ENCODE peak calls at places on chromosomes 11 and 22, in four cellular contexts. One of them, this sample, is unnamed.

GRCh38 chr22:40666151-40666848 is 13.0 kb upstream of the MCHR1 start:
- DNase-seq in A549: no peak
- DNase-seq in neural progenitor cell: no peak
- DNase-seq in tibial artery: peak
- DNase-seq in this sample: peak

GRCh38 chr11:74746868-74747267 is 1.8 kb upstream of the RNF169 start:
- DNase-seq in neural progenitor cell: no peak
- DNase-seq in A549: no peak
- DNase-seq in tibial artery: no peak
- DNase-seq in this sample: no peak

GRCh38 chr22:27195104-27195503 is 537.7 kb downstream of the MIAT start:
- DNase-seq in A549: no peak
- DNase-seq in neural progenitor cell: no peak
- DNase-seq in tibial artery: peak
- DNase-seq in this sample: peak

GRCh38 chr22:32073823-32074380 is 30.8 kb downstream of the SLC5A1 start:
- DNase-seq in neural progenitor cell: no peak
- DNase-seq in A549: no peak
- DNase-seq in tibial artery: no peak
- DNase-seq in this sample: no peak

GRCh38 chr11:73242291-73243092 is 24.4 kb downstream of the P2RY2 start:
- DNase-seq in neural progenitor cell: peak
- DNase-seq in tibial artery: peak
- DNase-seq in A549: peak
- DNase-seq in this sample: peak

GRCh38 chr11:46001427-46002049 is 79.1 kb downstream of the LARGE2 start:
- DNase-seq in A549: no peak
- DNase-seq in neural progenitor cell: peak
- DNase-seq in tibial artery: no peak
- DNase-seq in this sample: peak

GRCh38 chr11:1081601-1082311 is 7.1 kb downstream of the MUC2 start:
- DNase-seq in tibial artery: no peak
- DNase-seq in A549: no peak
- DNase-seq in neural progenitor cell: no peak
- DNase-seq in this sample: no peak

GRCh38 chr11:67433536-67434394 is 3.7 kb downstream of the PTPRCAP start:
- DNase-seq in A549: no peak
- DNase-seq in tibial artery: no peak
- DNase-seq in neural progenitor cell: no peak
- DNase-seq in this sample: no peak

GRCh38 chr22:27792452-27793165 is 8.9 kb downstream of the MN1 start:
- DNase-seq in neural progenitor cell: no peak
- DNase-seq in A549: no peak
- DNase-seq in tibial artery: no peak
- DNase-seq in this sample: no peak

DNA sequence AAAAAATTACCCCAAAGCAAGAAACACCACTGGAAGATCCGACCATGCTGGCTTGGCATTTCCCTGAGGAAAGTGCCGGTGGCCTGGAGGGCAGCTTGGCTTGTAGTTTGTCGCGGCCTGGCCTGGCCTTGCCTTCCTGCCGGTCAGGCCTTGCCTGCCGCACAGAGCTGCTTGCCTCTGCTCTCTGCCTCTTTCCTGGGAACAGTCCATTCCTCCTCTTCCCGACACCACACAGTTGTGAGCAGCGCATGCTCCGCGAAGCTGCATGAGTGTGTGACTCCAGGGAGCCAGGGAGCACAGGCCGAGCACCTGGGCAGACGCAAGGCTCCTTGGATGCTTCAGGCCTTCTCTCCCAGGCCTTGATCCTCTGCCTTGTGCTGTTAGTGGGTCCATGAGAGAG is 19.8 kb downstream of the CTTN start:
- DNase-seq in A549: no peak
- DNase-seq in tibial artery: no peak
- DNase-seq in neural progenitor cell: no peak
- DNase-seq in this sample: no peak
- TF ChIP-seq CTCF in A549: no peak
- TF ChIP-seq CTCF in tibial artery: no peak
- TF ChIP-seq CTCF in neural progenitor cell: no peak
- TF ChIP-seq CTCF in this sample: no peak

GRCh38 chr11:65357856-65358356 is 3.4 kb downstream of the TIGD3 start:
- DNase-seq in tibial artery: no peak
- DNase-seq in neural progenitor cell: no peak
- DNase-seq in A549: no peak
- DNase-seq in this sample: peak

GRCh38 chr11:65363770-65364169 is 9.2 kb downstream of the TIGD3 start:
- DNase-seq in neural progenitor cell: no peak
- DNase-seq in A549: no peak
- DNase-seq in tibial artery: no peak
- DNase-seq in this sample: no peak

GRCh38 chr11:65362966-65363365 is 8.4 kb downstream of the TIGD3 start:
- DNase-seq in tibial artery: no peak
- DNase-seq in A549: no peak
- DNase-seq in neural progenitor cell: no peak
- DNase-seq in this sample: no peak

GRCh38 chr11:65366340-65366773 is 11.8 kb downstream of the TIGD3 start:
- DNase-seq in neural progenitor cell: peak
- DNase-seq in A549: peak
- DNase-seq in tibial artery: no peak
- DNase-seq in this sample: peak

GRCh38 chr11:65362320-65362931 is 7.9 kb downstream of the TIGD3 start:
- DNase-seq in tibial artery: no peak
- DNase-seq in A549: no peak
- DNase-seq in neural progenitor cell: no peak
- DNase-seq in this sample: no peak
- H3K4me3 ChIP-seq in tibial artery: no peak
- H3K4me3 ChIP-seq in A549: no peak
- H3K4me3 ChIP-seq in neural progenitor cell: no peak
- H3K4me3 ChIP-seq in this sample: no peak

DNA sequence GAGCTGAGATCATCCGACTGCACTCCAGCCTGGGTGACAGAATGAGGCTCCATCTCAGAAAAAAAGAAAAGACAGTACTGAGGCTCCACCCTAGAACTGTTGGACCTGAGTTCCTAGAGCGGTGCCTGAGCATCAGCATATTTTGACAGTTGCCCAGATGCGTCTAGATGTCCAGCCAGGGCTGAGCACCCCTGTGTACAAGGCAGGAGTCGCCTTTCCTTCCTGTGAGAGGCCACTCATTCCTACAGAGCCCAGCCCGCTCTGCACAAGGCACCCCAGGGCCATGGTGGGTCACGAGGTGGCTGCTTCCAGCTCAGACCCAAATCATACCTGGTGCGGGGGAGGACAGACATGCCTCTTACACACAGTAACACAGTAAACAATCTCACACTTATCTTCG is 15.9 kb downstream of the SAMM50 start:
- DNase-seq in neural progenitor cell: no peak
- DNase-seq in tibial artery: no peak
- DNase-seq in A549: no peak
- DNase-seq in this sample: no peak
- TF ChIP-seq CTCF in neural progenitor cell: no peak
- TF ChIP-seq CTCF in tibial artery: no peak
- TF ChIP-seq CTCF in A549: no peak
- TF ChIP-seq CTCF in this sample: no peak

DNA sequence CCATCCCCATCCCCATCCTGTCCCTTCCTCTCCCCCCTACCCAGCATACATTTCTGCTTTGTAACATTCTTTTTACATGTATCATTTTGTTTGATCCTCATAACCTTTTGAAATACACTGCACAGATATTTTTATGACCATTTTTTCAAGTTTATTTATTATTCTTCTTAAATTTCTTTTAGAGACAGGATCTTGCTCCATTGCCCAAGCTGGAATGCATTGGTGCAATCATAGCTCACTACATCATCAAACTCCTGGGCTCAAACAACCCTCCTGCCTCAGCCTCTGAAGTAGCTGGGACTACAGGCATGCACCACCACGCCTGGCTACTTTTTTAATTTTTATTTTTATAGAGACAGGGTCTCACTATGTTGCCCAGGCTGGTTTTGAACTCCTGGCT is 99.4 kb upstream of the AKIP1 start:
- DNase-seq in neural progenitor cell: no peak
- DNase-seq in tibial artery: no peak
- DNase-seq in A549: no peak
- DNase-seq in this sample: peak
- H3K4me3 ChIP-seq in neural progenitor cell: no peak
- H3K4me3 ChIP-seq in tibial artery: peak
- H3K4me3 ChIP-seq in A549: no peak
- H3K4me3 ChIP-seq in this sample: no peak

DNA sequence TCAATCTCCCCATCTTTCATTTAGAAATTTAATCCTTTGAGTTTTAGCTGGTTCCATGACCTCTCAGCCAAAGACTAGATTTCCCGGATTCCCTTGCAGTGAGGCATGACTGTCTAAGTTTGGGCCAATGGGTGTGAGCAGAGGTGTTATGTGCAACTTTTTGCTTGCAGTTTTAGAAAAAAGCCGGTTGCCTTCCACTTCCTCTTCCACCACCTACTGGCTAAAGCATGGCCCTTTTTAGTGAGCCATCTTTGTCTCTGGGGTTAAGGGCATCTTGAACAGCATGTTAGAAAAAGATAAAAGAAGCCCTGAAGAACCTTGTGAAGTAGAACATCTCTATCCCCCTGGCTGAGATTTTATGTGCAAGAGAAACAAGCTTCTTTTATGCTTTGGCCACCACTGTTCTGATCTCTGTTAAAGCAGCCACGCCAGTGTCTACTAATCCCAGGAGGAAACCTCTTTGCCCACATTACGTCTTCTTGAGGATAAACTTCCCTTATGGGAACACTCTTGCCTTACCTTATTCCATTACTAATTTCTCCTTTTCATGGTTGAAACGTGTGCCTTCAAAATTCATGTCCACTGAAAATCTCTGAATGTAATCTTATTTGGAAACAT is 279.9 kb downstream of the TENM4 start:
- DNase-seq in neural progenitor cell: peak
- DNase-seq in A549: no peak
- DNase-seq in tibial artery: no peak
- DNase-seq in this sample: peak
- TF ChIP-seq CTCF in neural progenitor cell: peak
- TF ChIP-seq CTCF in A549: no peak
- TF ChIP-seq CTCF in tibial artery: no peak
- TF ChIP-seq CTCF in this sample: peak

GRCh38 chr11:5689551-5689983 is at the start of gene TRIM22:
- DNase-seq in neural progenitor cell: peak
- DNase-seq in tibial artery: peak
- DNase-seq in A549: no peak
- DNase-seq in this sample: peak
- H3K4me3 ChIP-seq in neural progenitor cell: peak
- H3K4me3 ChIP-seq in tibial artery: peak
- H3K4me3 ChIP-seq in A549: no peak
- H3K4me3 ChIP-seq in this sample: peak

This sample was measured in fibroblast of the aortic adventitia.